ENCODE peak calls at places on chromosomes 1 and 21, in seven cellular contexts. E is KG1; V is esophagus squamous epithelium; U is astrocyte of the cerebellum; P is NCI-H510A treated with DMSO at 0.1 percent for 48 hours; Y is stimulated activated CD4-positive, alpha-beta T cell treated with anti-CD3 and anti-CD28 coated beads, Interleukin-1b, Interleukin-23, amount 100 ng/mL, for 24 hours; A is anterior cingulate cortex. H is an unnamed sample.

GRCh38 chr1:87092852-87093251 is 178.4 kb downstream of the HS2ST1 start:
- DNase-seq in U (no peak), Y (no peak), E (no peak), P (no peak), V (no peak), A (no peak), H (no peak)

GRCh38 chr21:25637846-25638245 is 1.2 kb upstream of the JAM2 start:
- DNase-seq in V (no peak), E (no peak), A (no peak), U (no peak), Y (no peak), P (no peak), H (no peak)

GRCh38 chr1:218611916-218612580 is 266.9 kb downstream of the TGFB2 start:
- DNase-seq in A (no peak), U (no peak), Y (no peak), E (no peak), V (no peak), P (no peak), H (no peak)

GRCh38 chr1:15151377-15151806 is 2.2 kb upstream of the TMEM51 start:
- DNase-seq in A (no peak), E (no peak), Y (no peak), V (no peak), P (peak), U (no peak), H (no peak)

GRCh38 chr1:36328713-36329112 is 5.3 kb upstream of the EVA1B start:
- DNase-seq in P (peak), Y (no peak), V (no peak), E (no peak), U (no peak), A (no peak), H (no peak)

GRCh38 chr1:41523071-41523470 is 38.6 kb upstream of the EDN2 start:
- DNase-seq in E (no peak), P (no peak), V (no peak), U (no peak), Y (no peak), A (no peak), H (no peak)

GRCh38 chr1:115668579-115668978 is 26.8 kb downstream of the VANGL1 start:
- DNase-seq in P (no peak), A (no peak), Y (no peak), U (peak), E (no peak), V (no peak), H (no peak)

GRCh38 chr21:41673071-41673470 is 93.8 kb downstream of the RIPK4 start:
- DNase-seq in U (no peak), P (no peak), V (no peak), A (no peak), Y (no peak), E (no peak), H (no peak)

GRCh38 chr1:6163191-6163972 is 16.7 kb downstream of the CHD5 start:
- DNase-seq in E (no peak), A (no peak), U (no peak), Y (no peak), P (no peak), V (no peak), H (no peak)

GRCh38 chr1:54081306-54082270 is 28.2 kb downstream of the TCEANC2 start:
- DNase-seq in P (peak), V (no peak), Y (peak), A (no peak), U (peak), E (no peak), H (no peak)

GRCh38 chr1:156797212-156797871 is 19.3 kb downstream of the SH2D2A start:
- DNase-seq in E (peak), Y (no peak), V (no peak), U (peak), A (no peak), P (peak), H (no peak)

GRCh38 chr1:42979888-42980800 is 21.5 kb upstream of the SLC2A1 start:
- DNase-seq in A (no peak), U (no peak), V (no peak), Y (no peak), P (peak), E (no peak), H (no peak)

GRCh38 chr1:177650947-177651346 is 318.9 kb downstream of the SEC16B start:
- DNase-seq in U (no peak), E (no peak), Y (no peak), A (no peak), V (no peak), P (no peak), H (no peak)

GRCh38 chr1:178536844-178537371 is 24.0 kb downstream of the TEX35 start:
- DNase-seq in Y (no peak), P (no peak), E (no peak), A (no peak), V (no peak), U (peak), H (peak)

GRCh38 chr1:162997499-162998285 is 71.5 kb upstream of the RGS4 start:
- DNase-seq in Y (no peak), A (no peak), V (no peak), E (no peak), P (no peak), U (peak), H (no peak)

GRCh38 chr1:154295408-154296235 is 23.2 kb downstream of the HAX1 start:
- DNase-seq in P (no peak), U (no peak), A (no peak), V (no peak), Y (no peak), E (no peak), H (no peak)

GRCh38 chr1:94753171-94753972 is 66.8 kb upstream of the SLC44A3 start:
- DNase-seq in E (no peak), V (no peak), Y (no peak), U (no peak), P (no peak), A (no peak), H (no peak)

GRCh38 chr1:33143181-33143580 is 38.7 kb downstream of the TRIM62 start:
- DNase-seq in U (no peak), E (no peak), A (no peak), Y (no peak), V (no peak), P (no peak), H (no peak)

GRCh38 chr1:50275564-50275963 is 147.7 kb downstream of the DMRTA2 start:
- DNase-seq in Y (no peak), E (no peak), V (no peak), P (peak), A (no peak), U (no peak), H (no peak)

GRCh38 chr1:154659823-154660592 is 52.0 kb upstream of the ADAR start:
- DNase-seq in U (no peak), V (no peak), P (no peak), A (no peak), E (no peak), Y (no peak), H (no peak)

GRCh38 chr1:21293537-21294265 is 3.4 kb upstream of the ECE1 start:
- DNase-seq in U (no peak), P (no peak), A (no peak), V (no peak), Y (peak), E (no peak), H (no peak)

GRCh38 chr1:31627301-31627929 is 9.9 kb downstream of the HCRTR1 start:
- DNase-seq in P (no peak), E (no peak), A (peak), V (no peak), U (no peak), Y (no peak), H (no peak)

GRCh38 chr1:34547043-34547674 is 207.7 kb upstream of the GJB5 start:
- DNase-seq in E (no peak), Y (no peak), V (no peak), A (no peak), P (peak), U (no peak), H (no peak)

GRCh38 chr21:45942011-45942546 is 39.5 kb upstream of the COL6A1 start:
- DNase-seq in V (no peak), P (no peak), Y (no peak), U (no peak), A (no peak), E (no peak), H (no peak)

GRCh38 chr1:81458186-81458585 is 342.5 kb upstream of the ADGRL2 start:
- DNase-seq in V (no peak), P (no peak), E (no peak), U (no peak), Y (no peak), A (no peak), H (no peak)

GRCh38 chr1:70426154-70427131 is 15.4 kb downstream of the CTH start:
- DNase-seq in U (no peak), V (no peak), E (no peak), Y (no peak), A (no peak), P (peak), H (no peak)

GRCh38 chr1:43206721-43207228 is 34.6 kb downstream of the CFAP57 start:
- DNase-seq in A (no peak), V (no peak), U (peak), E (no peak), P (no peak), Y (no peak), H (no peak)

GRCh38 chr21:44267655-44268142 is 6.0 kb upstream of the DNMT3L start:
- DNase-seq in Y (no peak), V (no peak), U (no peak), E (no peak), P (no peak), A (no peak), H (no peak)

GRCh38 chr1:61853545-61853944 is 111.3 kb downstream of the PATJ start:
- DNase-seq in U (peak), V (no peak), Y (no peak), P (peak), A (no peak), E (no peak), H (no peak)

GRCh38 chr1:54409156-54410142 is 3.3 kb upstream of the SSBP3 start:
- DNase-seq in Y (no peak), P (peak), A (no peak), U (no peak), E (no peak), V (no peak), H (no peak)